ENCODE peak calls at places on chromosomes 16 and 17, in nine cellular contexts. E is BJ; G is naive thymus-derived CD8-positive, alpha-beta T cell; L is immature natural killer cell; H is GM13976; A is SHP77; F is M059J; U is RCC 7860; S is right cardiac atrium. C is an unnamed sample.

GRCh38 chr17:3924421-3925350 is 8.4 kb upstream of the P2RX1 start:
- DNase-seq in G (no peak), L (no peak), A (no peak), S (peak; percentile 48), U (no peak), E (no peak), H (no peak), F (no peak), C (no peak)

GRCh38 chr16:85082553-85083050 is 29.7 kb downstream of the CIBAR2 start:
- DNase-seq in S (peak; percentile 56), U (no peak), F (no peak), G (no peak), L (no peak), H (peak; percentile 65), E (no peak), A (no peak), C (peak; percentile 21)

GRCh38 chr16:11629071-11630030 is 38.9 kb upstream of the SNN start:
- DNase-seq in H (no peak), U (peak; percentile 76), F (no peak), A (peak; percentile 25), S (peak; percentile 51), E (no peak), G (no peak), L (no peak), C (no peak)

GRCh38 chr17:38562903-38563302 is 42.8 kb downstream of the SRCIN1 start:
- DNase-seq in F (no peak), S (no peak), G (no peak), A (no peak), H (no peak), L (no peak), U (no peak), E (no peak), C (no peak)

GRCh38 chr16:11303405-11304138 is 22.4 kb upstream of the PRM1 start:
- DNase-seq in A (peak; percentile 75), H (no peak), F (peak; percentile 20), E (no peak), S (no peak), U (no peak), L (no peak), G (no peak), C (no peak)

GRCh38 chr16:76226011-76226410 is 51.2 kb upstream of the CNTNAP4 start:
- DNase-seq in S (no peak), E (no peak), F (peak; percentile 4), A (no peak), U (no peak), L (no peak), H (no peak), G (no peak), C (no peak)

GRCh38 chr16:67378642-67379041 is 14.7 kb downstream of the TPPP3 start:
- DNase-seq in H (no peak), A (no peak), E (no peak), G (no peak), S (no peak), L (no peak), U (no peak), F (no peak), C (no peak)

GRCh38 chr16:58029410-58029809 is 3.9 kb downstream of the MMP15 start:
- DNase-seq in S (no peak), H (no peak), L (no peak), F (no peak), U (no peak), G (no peak), E (no peak), A (no peak), C (no peak)

GRCh38 chr16:35746281-35746962 is 2287.0 kb downstream of the TP53TG3F start:
- DNase-seq in S (no peak), H (no peak), E (no peak), F (no peak), L (no peak), A (no peak), U (no peak), G (no peak), C (no peak)

GRCh38 chr17:29178750-29179231 is 1.4 kb downstream of the MYO18A start:
- DNase-seq in S (no peak), A (no peak), F (no peak), G (no peak), E (no peak), H (no peak), L (no peak), U (no peak), C (no peak)

GRCh38 chr17:17778308-17779014 is 58.3 kb downstream of the SREBF1 start:
- DNase-seq in E (no peak), A (no peak), G (no peak), L (no peak), S (peak; percentile 95), H (no peak), U (no peak), F (no peak), C (no peak)

GRCh38 chr17:1487939-1488825 is 4.3 kb downstream of the MYO1C start:
- DNase-seq in U (peak; percentile 75), S (peak; percentile 97), E (peak; percentile 56), A (no peak), L (peak; percentile 65), F (peak; percentile 75), H (peak; percentile 87), G (peak; percentile 79), C (peak; percentile 67)

GRCh38 chr17:71550675-71551074 is 570.1 kb upstream of the SOX9 start:
- DNase-seq in U (no peak), A (no peak), G (no peak), H (no peak), L (no peak), F (no peak), S (no peak), E (no peak), C (no peak)

GRCh38 chr17:76670020-76670707 is 26.6 kb upstream of the ST6GALNAC1 start:
- DNase-seq in S (peak; percentile 42), E (no peak), G (no peak), A (no peak), F (peak; percentile 48), L (no peak), H (peak; percentile 4), U (no peak), C (no peak)

GRCh38 chr17:21286066-21286770 is 1.7 kb downstream of the MAP2K3 start:
- DNase-seq in F (peak; percentile 97), L (no peak), A (peak; percentile 91), S (peak; percentile 96), G (no peak), U (peak; percentile 87), E (peak; percentile 91), H (peak; percentile 43), C (peak; percentile 89)

GRCh38 chr16:14303654-14304394 is 232.7 kb downstream of the MRTFB start:
- DNase-seq in H (no peak), S (no peak), U (no peak), L (no peak), G (no peak), F (no peak), A (no peak), E (no peak), C (no peak)

GRCh38 chr17:78908426-78908825 is 5.4 kb upstream of the CEP295NL start:
- DNase-seq in H (no peak), A (peak; percentile 44), U (no peak), L (no peak), E (no peak), G (no peak), F (no peak), S (peak; percentile 37), C (peak; percentile 29)

GRCh38 chr17:81165246-81166032 is at the start of gene PVALEF:
- DNase-seq in H (no peak), A (no peak), G (peak; percentile 32), U (no peak), E (no peak), S (no peak), F (no peak), L (no peak), C (peak; percentile 38)

GRCh38 chr17:49585422-49586027 is 9.9 kb downstream of the NXPH3 start:
- DNase-seq in G (no peak), F (no peak), S (no peak), A (no peak), U (no peak), L (no peak), H (no peak), E (no peak), C (no peak)

GRCh38 chr16:70691223-70692129 is 5.6 kb upstream of the MTSS2 start:
- DNase-seq in U (no peak), G (no peak), E (peak; percentile 96), F (peak; percentile 100), H (no peak), S (peak; percentile 93), A (peak; percentile 77), L (no peak), C (no peak)

GRCh38 chr17:61510991-61511390 is 58.8 kb downstream of the TBX4 start:
- DNase-seq in S (no peak), E (no peak), H (no peak), F (no peak), A (no peak), L (no peak), G (no peak), U (no peak), C (no peak)

GRCh38 chr16:73054732-73055481 is 7.0 kb upstream of the ZFHX3 start:
- DNase-seq in F (peak; percentile 60), G (no peak), U (peak; percentile 49), L (no peak), H (no peak), E (no peak), A (peak; percentile 66), S (no peak), C (no peak)

GRCh38 chr16:57304169-57305061 is 19.9 kb upstream of the PLLP start:
- DNase-seq in F (peak; percentile 87), A (no peak), L (no peak), E (peak; percentile 21), H (peak; percentile 70), G (no peak), U (peak; percentile 96), S (peak; percentile 78), C (no peak)

GRCh38 chr17:78611636-78612035 is 34.4 kb upstream of the DNAH17 start:
- DNase-seq in E (no peak), U (no peak), A (no peak), H (no peak), L (no peak), S (no peak), G (no peak), F (peak; percentile 26), C (peak; percentile 21)

GRCh38 chr17:54807331-54807730 is 93.3 kb upstream of the TOM1L1 start:
- DNase-seq in H (no peak), U (no peak), A (no peak), S (no peak), E (no peak), L (no peak), F (no peak), G (no peak), C (no peak)

GRCh38 chr16:51057969-51058337 is 93.1 kb downstream of the SALL1 start:
- DNase-seq in H (no peak), L (no peak), U (no peak), E (no peak), G (no peak), F (no peak), A (no peak), S (no peak), C (no peak)

GRCh38 chr17:72297326-72298115 is 176.7 kb downstream of the SOX9 start:
- DNase-seq in A (no peak), S (peak; percentile 77), E (no peak), U (peak; percentile 72), F (peak; percentile 72), H (no peak), G (no peak), L (no peak), C (no peak)

GRCh38 chr16:56547120-56547948 is 17.5 kb upstream of the MT4 start:
- DNase-seq in E (peak; percentile 30), L (no peak), S (no peak), F (peak; percentile 85), H (no peak), A (no peak), G (no peak), U (no peak), C (peak; percentile 63)

GRCh38 chr16:14564881-14565687 is 65.0 kb downstream of the PARN start:
- DNase-seq in S (no peak), A (no peak), E (peak; percentile 9), L (no peak), H (no peak), F (peak; percentile 77), G (no peak), U (no peak), C (peak; percentile 98)

GRCh38 chr16:3112058-3112880 is at the start of gene ZNF205:
- DNase-seq in F (peak; percentile 78), E (no peak), L (no peak), A (peak; percentile 88), U (peak; percentile 51), G (no peak), S (peak; percentile 91), H (no peak), C (peak; percentile 93)

GRCh38 chr17:61411114-61411943 is 11.7 kb downstream of the TBX2 start:
- DNase-seq in G (peak; percentile 63), H (peak; percentile 64), S (peak; percentile 84), U (no peak), L (peak; percentile 35), E (no peak), F (peak; percentile 74), A (no peak), C (peak; percentile 65)

C was measured in NCI-H146.